ENCODE peak calls at places on chromosomes 16 and 17, in five cellular contexts. L is ascending aorta, A is colonic mucosa, F is tibial artery, I is cardiac muscle cell. Q is an unnamed sample.

GRCh38 chr16:89111263-89111662 is 17.6 kb downstream of the ACSF3 start:
- DNase-seq in F (no peak), I (no peak), L (no peak), A (no peak), Q (no peak)

GRCh38 chr17:43613911-43614310 is 47.8 kb downstream of the MEOX1 start:
- DNase-seq in F (no peak), A (no peak), L (no peak), I (no peak), Q (no peak)

GRCh38 chr17:70128727-70129238 is 40.5 kb upstream of the KCNJ2 start:
- DNase-seq in F (no peak), A (no peak), I (no peak), L (no peak), Q (no peak)

GRCh38 chr17:31494259-31495048 is 103.0 kb downstream of the RAB11FIP4 start:
- DNase-seq in L (no peak), F (no peak), I (no peak), A (peak), Q (no peak)

GRCh38 chr17:74632196-74632540 is 8.6 kb upstream of the CD300E start:
- DNase-seq in I (no peak), F (no peak), L (no peak), A (no peak), Q (no peak)

GRCh38 chr17:51120739-51121619 is at the start of gene SPAG9:
- DNase-seq in F (peak), I (peak), A (peak), L (peak), Q (peak)

GRCh38 chr17:50060951-50061712 is 5.2 kb downstream of the ITGA3 start:
- DNase-seq in A (peak), F (peak), L (peak), I (peak), Q (no peak)

GRCh38 chr17:5705081-5705875 is 121.0 kb upstream of the NLRP1 start:
- DNase-seq in A (no peak), I (peak), F (no peak), L (no peak), Q (peak)

GRCh38 chr16:16092925-16093624 is 130.2 kb downstream of the ABCC6 start:
- DNase-seq in F (no peak), L (no peak), I (no peak), A (no peak), Q (no peak)

GRCh38 chr16:56675685-56676210 is 6.1 kb downstream of the MT1H start:
- DNase-seq in F (no peak), L (no peak), A (no peak), I (no peak), Q (no peak)

GRCh38 chr17:4759776-4760236 is 11.9 kb upstream of the TM4SF5 start:
- DNase-seq in L (no peak), A (no peak), I (no peak), F (no peak), Q (no peak)

GRCh38 chr17:73304971-73305786 is 6.6 kb downstream of the CDC42EP4 start:
- DNase-seq in L (no peak), A (peak), F (peak), I (peak), Q (peak)

GRCh38 chr16:17224859-17225258 is 245.9 kb downstream of the XYLT1 start:
- DNase-seq in F (peak), L (peak), A (peak), I (no peak), Q (peak)

GRCh38 chr17:56861899-56862298 is 27.9 kb downstream of the DGKE start:
- DNase-seq in I (no peak), F (no peak), L (no peak), A (no peak), Q (no peak)

GRCh38 chr17:66855204-66855603 is 20.3 kb downstream of the CACNG5 start:
- DNase-seq in I (no peak), A (peak), F (no peak), L (no peak), Q (peak)

GRCh38 chr17:9768381-9768934 is 22.9 kb downstream of the DHRS7C start:
- DNase-seq in I (peak), F (no peak), A (no peak), L (no peak), Q (no peak)

GRCh38 chr17:57940653-57941329 is 14.4 kb downstream of the CUEDC1 start:
- DNase-seq in A (no peak), F (no peak), I (no peak), L (no peak), Q (no peak)

GRCh38 chr17:3475812-3476686 is at the start of gene ASPA:
- DNase-seq in I (no peak), F (no peak), A (no peak), L (no peak), Q (no peak)

GRCh38 chr16:10517868-10518267 is 62.5 kb downstream of the EMP2 start:
- DNase-seq in A (no peak), I (no peak), L (no peak), F (no peak), Q (no peak)

GRCh38 chr17:44345497-44346026 is 460 bp downstream of the GRN start:
- DNase-seq in L (no peak), A (peak), I (peak), F (no peak), Q (no peak)

GRCh38 chr17:1177099-1177996 is 2.4 kb downstream of the ABR start:
- DNase-seq in L (no peak), A (no peak), I (peak), F (no peak), Q (no peak)

GRCh38 chr16:84115919-84116719 is 623 bp downstream of the MBTPS1 start:
- DNase-seq in A (peak), F (no peak), I (peak), L (no peak), Q (peak)

GRCh38 chr16:8739151-8739550 is 58.3 kb downstream of the TMEM186 start:
- DNase-seq in F (peak), I (no peak), L (no peak), A (no peak), Q (no peak)

GRCh38 chr16:58094026-58094425 is 35.2 kb downstream of the CFAP20 start:
- DNase-seq in I (no peak), L (no peak), A (no peak), F (no peak), Q (no peak)

GRCh38 chr17:32519769-32520701 is 33.2 kb downstream of the CDK5R1 start:
- DNase-seq in L (no peak), A (peak), F (peak), I (no peak), Q (no peak)

GRCh38 chr16:87465306-87465705 is 27.5 kb downstream of the ZCCHC14 start:
- DNase-seq in I (no peak), L (peak), F (peak), A (peak), Q (peak)

GRCh38 chr16:46688101-46688656 is 799 bp downstream of the VPS35 start:
- DNase-seq in A (peak), L (peak), F (no peak), I (no peak), Q (peak)

GRCh38 chr17:31653710-31654109 is 205.3 kb downstream of the COPRS start:
- DNase-seq in A (no peak), F (no peak), L (no peak), I (no peak), Q (no peak)

GRCh38 chr16:27465483-27465879 is 63.5 kb downstream of the IL21R start:
- DNase-seq in L (no peak), I (no peak), A (no peak), F (no peak), Q (no peak)

GRCh38 chr16:86625821-86626220 is 47.5 kb downstream of the FOXL1 start:
- DNase-seq in A (no peak), F (peak), I (no peak), L (no peak), Q (peak)

GRCh38 chr16:54932737-54933254 is 2.1 kb downstream of the IRX5 start:
- DNase-seq in A (no peak), F (no peak), L (no peak), I (peak), Q (no peak)

GRCh38 chr16:81841709-81842108 is 62.6 kb downstream of the PLCG2 start:
- DNase-seq in I (no peak), L (no peak), F (no peak), A (no peak), Q (no peak)

GRCh38 chr16:15865742-15866141 is 8.9 kb upstream of the MYH11 start:
- DNase-seq in A (no peak), L (no peak), F (no peak), I (no peak), Q (no peak)

GRCh38 chr16:11681977-11682654 is 13.9 kb downstream of the SNN start:
- DNase-seq in A (peak), L (peak), I (no peak), F (no peak), Q (no peak)
- H3K4me3 ChIP-seq in A (no peak), L (no peak), I (no peak), F (no peak), Q (no peak)

GRCh38 chr17:15999141-15999973 is at the start of the genes TTC19 and ZSWIM7:
- DNase-seq in A (peak), F (peak), I (peak), L (peak), Q (peak)
- TF ChIP-seq CTCF in A (no peak), F (no peak), I (no peak), L (no peak), Q (no peak)

GRCh38 chr16:67326472-67327309 is at the start of the genes KCTD19 and LRRC36:
- DNase-seq in A (peak), I (peak), L (no peak), F (peak), Q (peak)
- H3K4me3 ChIP-seq in A (peak), I (peak), L (peak), F (peak), Q (peak)

GRCh38 chr16:64892843-64893242 is 229.0 kb downstream of the CDH11 start:
- DNase-seq in F (no peak), I (no peak), L (no peak), A (no peak), Q (no peak)
- TF ChIP-seq CTCF in F (no peak), I (no peak), L (no peak), A (no peak), Q (no peak)

DNA sequence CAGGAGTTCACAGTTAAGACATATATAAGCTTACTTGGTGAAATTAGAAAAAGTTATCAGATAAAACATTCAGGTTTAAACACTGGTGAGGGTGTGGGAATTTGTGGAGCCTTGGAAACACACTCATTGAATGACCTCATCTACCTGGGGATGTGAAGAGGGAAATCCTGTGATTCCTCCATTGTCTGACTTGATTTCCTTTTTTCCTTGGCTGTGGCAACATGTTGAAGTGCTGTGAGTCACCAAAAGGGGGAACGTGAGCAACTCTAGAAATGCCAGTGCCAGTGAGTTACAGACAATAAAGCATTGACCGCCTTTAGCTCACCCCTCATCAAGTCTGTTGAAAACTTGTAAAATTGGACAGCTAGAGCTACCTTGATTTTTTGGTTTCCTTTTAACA is 1.8 kb downstream of the HMOX2 start:
- DNase-seq in A (no peak), F (no peak), I (no peak), L (no peak), Q (no peak)
- H3K4me3 ChIP-seq in A (no peak), F (no peak), I (no peak), L (no peak), Q (no peak)

DNA sequence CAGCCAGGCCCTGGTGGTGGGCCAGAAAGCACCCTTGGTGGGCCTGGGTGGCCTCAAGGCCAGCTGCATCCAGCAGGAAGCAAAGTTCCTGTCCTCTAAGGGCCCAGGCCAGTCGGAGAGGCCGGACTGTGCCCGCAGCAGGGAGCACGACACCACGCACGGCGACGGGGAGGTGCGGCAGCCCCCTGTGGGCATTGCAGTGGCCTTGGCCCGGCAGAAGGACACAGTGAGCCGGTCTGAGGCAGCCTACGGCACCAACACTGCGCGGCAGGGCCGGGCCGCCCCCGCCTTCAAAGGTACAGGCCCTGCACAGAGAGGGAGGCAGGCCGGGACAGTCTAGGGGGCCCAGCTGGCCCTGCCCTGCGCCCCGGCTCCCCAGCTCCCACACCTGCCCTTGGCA is 48.0 kb downstream of the BAHCC1 start:
- DNase-seq in A (no peak), L (no peak), I (no peak), F (no peak), Q (no peak)
- TF ChIP-seq CTCF in A (no peak), L (no peak), I (no peak), F (no peak), Q (no peak)

GRCh38 chr17:75843577-75844529 is at the start of gene UNC13D:
- DNase-seq in L (no peak), F (no peak), I (no peak), A (peak), Q (no peak)
- H3K4me3 ChIP-seq in L (peak), F (peak), I (no peak), A (peak), Q (no peak)

GRCh38 chr17:62179525-62180161 is 114.6 kb upstream of the MED13 start:
- DNase-seq in L (no peak), A (peak), F (no peak), I (no peak), Q (no peak)
- TF ChIP-seq CTCF in L (no peak), A (peak), F (no peak), I (no peak), Q (no peak)

GRCh38 chr16:22688930-22689329 is 125.0 kb upstream of the HS3ST2 start:
- DNase-seq in L (no peak), I (no peak), F (no peak), A (no peak), Q (no peak)

GRCh38 chr16:22694887-22695382 is 119.0 kb upstream of the HS3ST2 start:
- DNase-seq in A (peak), L (no peak), I (no peak), F (peak), Q (no peak)

GRCh38 chr16:22692034-22692433 is 121.9 kb upstream of the HS3ST2 start:
- DNase-seq in A (no peak), L (no peak), F (no peak), I (no peak), Q (no peak)

GRCh38 chr16:22692916-22693646 is 120.9 kb upstream of the HS3ST2 start:
- DNase-seq in A (no peak), F (no peak), L (no peak), I (no peak), Q (peak)

DNA sequence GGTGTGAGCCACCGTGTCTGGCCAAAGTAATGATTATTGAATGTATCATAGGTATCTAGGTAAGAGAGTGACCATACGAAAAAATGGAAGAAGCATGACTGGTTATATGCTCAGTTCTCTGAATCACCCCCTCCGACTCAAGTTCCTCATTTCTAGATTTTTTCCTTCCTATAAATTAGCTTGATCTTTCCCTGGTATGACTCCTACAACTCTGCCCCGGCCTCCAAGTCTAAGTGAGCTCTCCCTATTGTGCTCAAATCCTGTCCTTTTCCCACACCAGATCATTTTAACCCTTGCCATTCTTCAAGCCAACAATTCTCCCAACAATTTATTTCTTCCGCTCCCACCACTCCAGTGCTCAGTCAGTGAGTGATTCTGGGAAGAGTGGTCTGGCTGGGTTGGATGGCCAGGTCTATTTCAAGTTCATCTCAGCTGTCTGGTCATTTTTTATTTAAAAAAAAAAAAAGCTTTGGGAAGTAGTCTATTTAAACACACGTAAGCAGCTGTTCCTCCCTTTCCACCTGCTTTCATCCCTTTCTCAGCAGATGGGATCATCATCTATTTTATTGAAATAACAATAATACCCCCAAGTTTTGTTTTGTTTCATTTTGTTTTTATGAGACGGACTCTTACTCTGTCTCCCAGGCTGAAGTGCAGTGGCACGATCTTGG is 120.2 kb upstream of the HS3ST2 start:
- DNase-seq in I (no peak), A (no peak), F (no peak), L (no peak), Q (no peak)
- H3K4me3 ChIP-seq in I (no peak), A (no peak), F (no peak), L (no peak), Q (no peak)

GRCh38 chr16:47872228-47872627 is 283.6 kb downstream of the ABCC12 start:
- DNase-seq in F (no peak), I (no peak), L (no peak), A (no peak), Q (no peak)

GRCh38 chr16:47876494-47876893 is 279.3 kb downstream of the ABCC12 start:
- DNase-seq in I (no peak), A (no peak), L (no peak), F (no peak), Q (no peak)

GRCh38 chr16:47877166-47877565 is 278.6 kb downstream of the ABCC12 start:
- DNase-seq in I (no peak), F (no peak), L (no peak), A (no peak), Q (no peak)

DNA sequence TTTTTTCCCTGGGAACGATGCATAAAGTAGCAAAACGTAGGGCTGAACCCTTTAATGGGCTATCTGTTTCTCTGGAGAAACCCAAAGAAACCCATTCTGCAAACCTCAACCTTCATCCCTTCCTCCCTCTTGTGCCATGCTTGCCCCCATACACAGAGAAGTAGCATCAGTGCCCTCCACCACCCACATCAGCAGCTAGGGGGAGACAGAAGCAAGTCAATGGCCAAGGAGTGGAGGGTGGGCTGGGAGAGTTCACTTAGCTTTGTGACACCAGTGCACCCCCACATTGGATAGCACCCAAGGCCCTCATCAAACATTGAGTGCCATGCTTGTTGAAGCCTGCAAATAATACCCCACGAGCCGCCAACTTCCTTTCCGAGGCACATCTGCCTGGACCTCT is 282.4 kb downstream of the ABCC12 start:
- DNase-seq in I (no peak), F (no peak), A (no peak), L (no peak), Q (no peak)
- TF ChIP-seq CTCF in I (peak), F (no peak), A (no peak), L (no peak), Q (no peak)

Q was measured in lower leg skin.